ENCODE peak calls at places on chromosomes 16 and 17, in four cellular contexts. J is cardiac muscle cell; R is effector memory CD4-positive, alpha-beta T cell; Q is body of pancreas. M is an unnamed sample.

GRCh38 chr16:1413684-1414531 is 596 bp downstream of the UNKL start:
- DNase-seq in J (peak; percentile 47), R (peak; percentile 15), Q (peak; percentile 58), M (peak; percentile 43)

GRCh38 chr16:58563235-58563634 is 47.9 kb downstream of the SETD6 start:
- DNase-seq in R (no peak), Q (no peak), J (no peak), M (no peak)

GRCh38 chr17:55783684-55784245 is 32.9 kb downstream of the PCTP start:
- DNase-seq in Q (peak; percentile 31), J (no peak), R (no peak), M (peak; percentile 79)

GRCh38 chr17:6569391-6570302 is 13.3 kb upstream of the PITPNM3 start:
- DNase-seq in Q (no peak), R (no peak), J (no peak), M (no peak)

GRCh38 chr16:69477546-69477945 is 53.1 kb downstream of the CYB5B start:
- DNase-seq in Q (no peak), J (no peak), R (no peak), M (no peak)

GRCh38 chr16:53899471-53899870 is 195.5 kb downstream of the FTO start:
- DNase-seq in J (no peak), R (no peak), Q (no peak), M (no peak)

GRCh38 chr17:49887086-49887743 is 39.3 kb upstream of the TAC4 start:
- DNase-seq in R (no peak), Q (peak; percentile 74), J (no peak), M (no peak)

GRCh38 chr16:87919681-87919994 is 16.7 kb downstream of the CA5A start:
- DNase-seq in R (no peak), Q (no peak), J (no peak), M (no peak)

GRCh38 chr16:72856797-72857196 is 191.1 kb downstream of the ZFHX3 start:
- DNase-seq in J (no peak), Q (peak; percentile 40), R (no peak), M (no peak)

GRCh38 chr16:4116328-4117249 is at the start of gene ADCY9:
- DNase-seq in R (peak; percentile 71), J (peak; percentile 93), Q (peak; percentile 87), M (peak; percentile 91)

GRCh38 chr17:43758086-43758485 is 505 bp downstream of the SOST start:
- DNase-seq in Q (no peak), R (no peak), J (no peak), M (no peak)

GRCh38 chr17:21278304-21279197 is 6.0 kb upstream of the MAP2K3 start:
- DNase-seq in Q (peak; percentile 64), J (no peak), R (no peak), M (no peak)

GRCh38 chr17:45234641-45235040 is 13.0 kb downstream of the FMNL1 start:
- DNase-seq in J (peak; percentile 55), Q (no peak), R (no peak), M (no peak)

GRCh38 chr17:5126719-5127488 is 11.1 kb downstream of the USP6 start:
- DNase-seq in J (no peak), Q (no peak), R (no peak), M (no peak)

GRCh38 chr17:45973099-45973838 is 25.8 kb upstream of the STH start:
- DNase-seq in Q (peak; percentile 62), R (no peak), J (no peak), M (no peak)

GRCh38 chr16:82784567-82784956 is 157.8 kb downstream of the CDH13 start:
- DNase-seq in J (no peak), R (no peak), Q (no peak), M (no peak)

GRCh38 chr16:67191410-67191994 is 453 bp upstream of the E2F4 start:
- DNase-seq in Q (no peak), R (no peak), J (no peak), M (no peak)

GRCh38 chr17:44221072-44221861 is 1.8 kb upstream of the UBTF start:
- DNase-seq in J (peak; percentile 92), Q (peak; percentile 79), R (peak; percentile 43), M (peak; percentile 90)

GRCh38 chr17:16491703-16492612 is at the start of gene LRRC75A:
- DNase-seq in R (peak; percentile 30), J (peak; percentile 81), Q (peak; percentile 61), M (peak; percentile 54)

GRCh38 chr16:46811682-46812081 is 19.3 kb downstream of the C16orf87 start:
- DNase-seq in R (no peak), J (no peak), Q (no peak), M (no peak)

GRCh38 chr17:76556759-76557367 is 17.0 kb downstream of the PRCD start:
- DNase-seq in R (peak; percentile 42), Q (peak; percentile 28), J (no peak), M (no peak)

DNA sequence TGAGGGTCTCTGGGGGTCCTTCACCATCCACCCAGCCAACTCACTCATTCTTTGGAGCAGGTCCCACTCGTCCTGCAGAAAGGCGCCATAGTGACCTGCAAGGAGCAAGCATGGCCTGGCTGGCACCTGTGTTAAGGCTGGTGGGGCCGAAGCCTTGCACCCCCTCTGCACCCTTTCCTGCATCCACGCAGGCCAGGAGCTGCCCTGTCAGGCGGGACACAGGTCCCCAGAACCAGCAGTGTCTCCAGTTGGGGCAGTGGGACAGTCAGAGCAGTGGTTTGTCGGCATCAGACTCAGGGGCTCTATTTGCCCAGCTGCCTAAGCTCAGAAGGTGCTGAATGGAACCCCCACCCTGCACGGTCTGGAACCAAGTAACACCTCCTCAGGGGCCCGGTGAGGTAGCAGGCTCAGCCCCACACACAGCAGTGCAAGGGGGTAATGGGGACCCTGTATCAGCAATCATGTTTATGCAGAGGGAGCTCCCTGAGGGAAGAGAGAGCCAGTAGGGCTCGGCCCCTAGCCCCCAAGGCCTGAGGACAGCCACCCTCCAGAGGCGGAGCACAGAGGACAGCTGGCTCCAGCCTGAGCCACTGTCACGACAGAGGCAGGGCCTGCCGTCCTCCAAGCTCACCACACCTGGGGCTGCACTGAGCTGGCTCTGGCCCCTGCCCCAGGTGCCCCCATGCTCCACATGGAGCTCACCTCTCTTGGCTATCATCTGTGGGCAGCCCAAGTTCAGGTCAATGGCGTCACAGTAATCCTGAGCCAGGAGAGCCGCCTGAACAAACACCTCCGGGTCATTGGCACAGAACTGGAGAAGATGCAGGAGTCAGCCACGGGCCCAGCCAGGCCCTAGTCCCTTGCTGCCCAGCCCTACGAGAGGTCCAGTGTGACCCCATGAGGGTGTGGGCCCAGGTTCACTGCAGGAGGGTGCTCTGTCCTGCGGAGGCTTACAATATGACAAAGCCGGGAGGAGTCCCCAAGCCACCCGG is 1.9 kb downstream of the DUS1L start:
- DNase-seq in J (no peak), R (no peak), Q (no peak), M (peak; percentile 18)
- H3K4me3 ChIP-seq in J (no peak overlapping the region), R (no peak overlapping the region), Q (no peak overlapping the region), M (peak overlapping the region; percentile 94)

DNA sequence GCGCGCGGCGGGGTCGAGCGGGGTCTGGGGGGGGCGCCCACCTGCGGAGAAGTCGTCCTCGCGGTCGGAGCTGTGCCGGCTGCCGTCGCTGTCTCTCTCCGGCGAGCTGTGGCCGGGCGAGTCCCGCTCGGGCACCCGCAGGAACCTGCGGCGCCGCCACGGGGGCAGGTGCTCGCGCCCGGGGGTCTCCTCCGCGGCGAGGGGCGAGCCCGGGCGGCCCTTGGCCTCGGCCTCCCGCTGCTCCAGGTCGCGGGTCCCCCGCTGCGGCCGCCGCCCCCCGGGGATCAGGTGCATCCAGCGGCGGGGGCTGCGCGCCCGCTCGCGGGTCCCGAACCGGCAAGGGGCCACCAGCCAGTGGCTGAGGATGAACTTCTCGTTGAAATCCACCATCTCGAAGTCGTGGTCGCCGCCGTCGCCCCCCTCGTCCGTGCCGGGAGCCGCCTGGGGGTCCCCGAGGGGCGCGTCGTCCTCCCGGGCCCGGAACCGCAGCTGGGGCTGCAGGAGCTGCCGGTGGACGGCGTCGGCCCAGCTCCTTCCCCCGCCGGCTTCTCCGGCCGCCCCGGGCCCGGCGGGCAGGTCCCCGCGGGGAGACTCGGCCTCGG is 41.4 kb upstream of the BHLHA9 start:
- DNase-seq in J (no peak), R (no peak), Q (no peak), M (no peak)
- H3K4me3 ChIP-seq in J (peak overlapping the region; percentile 43), R (peak overlapping the region; percentile 25), Q (no peak overlapping the region), M (peak overlapping the region; percentile 45)

DNA sequence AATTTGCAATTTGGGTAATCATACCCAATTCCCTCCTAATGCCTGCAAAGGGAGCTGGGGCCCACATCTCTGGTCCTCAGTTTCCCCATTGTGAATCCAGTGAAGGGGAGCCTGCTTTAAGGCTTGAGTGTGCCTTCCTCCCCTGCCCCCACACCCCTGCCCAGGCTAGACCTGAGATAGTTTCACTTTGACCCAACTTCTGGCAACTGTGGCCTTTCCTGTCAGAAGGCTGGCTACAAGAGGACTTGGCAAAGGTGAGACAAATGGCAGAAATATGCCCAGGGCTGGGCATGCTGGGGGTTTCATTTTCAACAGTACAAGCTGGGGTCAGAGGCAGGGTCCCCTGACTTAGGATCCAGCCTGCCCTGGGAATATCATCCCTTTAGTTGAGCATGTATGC is 10.0 kb downstream of the SOCS1 start:
- DNase-seq in R (no peak), Q (no peak), J (no peak), M (no peak)
- H3K4me3 ChIP-seq in R (no peak overlapping the region), Q (no peak overlapping the region), J (no peak overlapping the region), M (no peak overlapping the region)

DNA sequence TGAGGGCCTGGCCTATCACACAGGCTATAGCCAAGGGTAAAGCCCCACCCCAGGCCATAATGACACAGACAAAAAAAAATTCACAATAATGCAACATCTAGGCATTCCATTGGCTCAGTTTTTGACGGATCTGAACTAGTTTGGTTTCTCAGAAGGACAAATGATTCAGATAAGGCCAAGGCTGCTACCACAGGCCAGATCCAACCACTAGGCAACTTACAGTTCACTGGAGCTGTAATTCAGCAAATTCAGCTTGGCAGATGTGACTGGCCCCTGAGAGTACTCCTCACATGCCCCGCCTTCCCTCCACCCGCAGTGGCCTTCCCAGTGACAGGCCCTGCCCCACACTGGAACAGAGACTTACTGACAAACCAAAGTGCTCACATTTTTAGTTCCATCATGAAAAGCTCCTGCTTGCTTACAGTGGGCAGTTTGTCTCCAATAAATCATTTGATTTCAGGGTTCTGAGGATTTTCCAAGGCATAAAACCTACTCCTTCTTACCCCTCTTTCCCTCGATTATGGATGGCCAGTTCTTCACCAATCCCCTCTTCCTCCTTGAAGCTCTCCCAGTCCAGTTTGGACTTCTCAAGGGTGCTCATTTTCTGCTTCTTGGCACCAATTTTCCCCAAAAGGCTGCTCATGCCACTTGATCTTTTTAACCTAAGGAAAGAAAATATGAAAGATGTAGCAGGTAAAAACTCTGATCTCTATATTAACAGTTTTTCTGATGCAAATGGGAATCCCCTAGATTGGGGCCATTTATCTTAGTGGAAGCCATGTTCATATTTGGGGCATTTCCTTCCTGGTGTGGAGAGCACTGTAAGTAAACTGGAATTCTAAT is 53.3 kb upstream of the BCAR1 start:
- DNase-seq in Q (peak; percentile 89), J (peak; percentile 22), R (no peak), M (no peak)
- H3K4me3 ChIP-seq in Q (no peak overlapping the region), J (no peak overlapping the region), R (no peak overlapping the region), M (no peak overlapping the region)

GRCh38 chr17:74379495-74380085 is 12.3 kb downstream of the GPR142 start:
- DNase-seq in R (peak; percentile 83), J (peak; percentile 92), Q (peak; percentile 95), M (peak; percentile 90)
- H3K4me3 ChIP-seq in R (no peak overlapping the region), J (no peak overlapping the region), Q (no peak overlapping the region), M (no peak overlapping the region)

DNA sequence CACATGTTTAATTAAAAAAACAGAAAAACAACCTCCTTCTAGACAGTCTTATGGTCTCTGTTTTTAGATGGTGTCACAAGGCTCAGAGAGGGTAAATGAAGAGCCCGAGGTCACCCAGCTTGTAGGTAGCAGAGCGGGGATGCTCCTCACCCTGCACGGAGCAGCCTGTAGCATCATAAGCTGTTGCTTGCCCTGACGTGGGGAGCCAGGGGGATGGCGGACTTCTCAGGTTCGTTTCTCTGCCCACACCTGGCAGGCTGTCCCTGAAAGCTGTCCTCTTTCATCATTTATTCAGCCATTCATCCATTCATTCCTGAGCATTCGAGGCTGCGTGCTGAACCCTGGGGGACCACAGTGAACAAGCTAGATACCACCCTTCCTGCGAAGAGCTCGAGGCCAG is 75.7 kb upstream of the KSR1 start:
- DNase-seq in Q (no peak), J (no peak), R (no peak), M (no peak)
- H3K4me3 ChIP-seq in Q (no peak overlapping the region), J (no peak overlapping the region), R (no peak overlapping the region), M (peak overlapping the region; percentile 13)

GRCh38 chr17:81513669-81514484 is 1.3 kb upstream of the ACTG1 start:
- DNase-seq in Q (peak; percentile 75), J (peak; percentile 87), R (no peak), M (peak; percentile 76)
- H3K4me3 ChIP-seq in Q (peak overlapping the region; percentile 63), J (peak overlapping the region; percentile 100), R (peak overlapping the region; percentile 67), M (peak overlapping the region; percentile 94)